ENCODE peak calls at places on chromosomes 16 and 17, in ten cellular contexts. One of them, this sample, is unnamed.

GRCh38 chr16:86356804-86357203 is 153.5 kb upstream of the FOXF1 start:
- DNase-seq in pancreas: no peak
- DNase-seq in right lobe of liver: no peak
- DNase-seq in colonic mucosa: no peak
- DNase-seq in uterus: no peak
- DNase-seq in adipocyte: no peak
- DNase-seq in cardiac muscle cell: no peak
- DNase-seq in IMR-90: no peak
- DNase-seq in WERI-Rb-1: no peak
- DNase-seq in lower lobe of right lung: no peak
- DNase-seq in this sample: no peak

GRCh38 chr17:7831233-7831632 is 2.8 kb upstream of the KDM6B start:
- DNase-seq in IMR-90: no peak
- DNase-seq in adipocyte: no peak
- DNase-seq in colonic mucosa: no peak
- DNase-seq in WERI-Rb-1: no peak
- DNase-seq in uterus: no peak
- DNase-seq in lower lobe of right lung: no peak
- DNase-seq in cardiac muscle cell: no peak
- DNase-seq in right lobe of liver: no peak
- DNase-seq in pancreas: no peak
- DNase-seq in this sample: no peak

GRCh38 chr16:85616608-85617311 is 3.6 kb downstream of the GSE1 start:
- DNase-seq in WERI-Rb-1: no peak
- DNase-seq in IMR-90: no peak
- DNase-seq in adipocyte: no peak
- DNase-seq in lower lobe of right lung: peak; percentile 81
- DNase-seq in pancreas: no peak
- DNase-seq in uterus: peak; percentile 46
- DNase-seq in right lobe of liver: peak; percentile 58
- DNase-seq in cardiac muscle cell: no peak
- DNase-seq in colonic mucosa: peak; percentile 42
- DNase-seq in this sample: no peak

GRCh38 chr17:71180801-71181385 is 939.9 kb upstream of the SOX9 start:
- DNase-seq in adipocyte: no peak
- DNase-seq in pancreas: no peak
- DNase-seq in lower lobe of right lung: no peak
- DNase-seq in cardiac muscle cell: peak; percentile 63
- DNase-seq in IMR-90: peak; percentile 52
- DNase-seq in WERI-Rb-1: no peak
- DNase-seq in uterus: peak; percentile 20
- DNase-seq in colonic mucosa: peak; percentile 70
- DNase-seq in right lobe of liver: no peak
- DNase-seq in this sample: no peak

GRCh38 chr16:2786061-2786825 is 1.1 kb downstream of the PRSS33 start:
- DNase-seq in adipocyte: no peak
- DNase-seq in lower lobe of right lung: peak; percentile 23
- DNase-seq in pancreas: no peak
- DNase-seq in right lobe of liver: no peak
- DNase-seq in uterus: no peak
- DNase-seq in WERI-Rb-1: no peak
- DNase-seq in IMR-90: no peak
- DNase-seq in cardiac muscle cell: no peak
- DNase-seq in colonic mucosa: no peak
- DNase-seq in this sample: no peak

GRCh38 chr16:6206080-6206479 is 1108.5 kb upstream of the EEF2KMT start:
- DNase-seq in cardiac muscle cell: no peak
- DNase-seq in IMR-90: no peak
- DNase-seq in right lobe of liver: no peak
- DNase-seq in colonic mucosa: peak; percentile 42
- DNase-seq in WERI-Rb-1: no peak
- DNase-seq in uterus: no peak
- DNase-seq in adipocyte: no peak
- DNase-seq in pancreas: no peak
- DNase-seq in lower lobe of right lung: peak; percentile 45
- DNase-seq in this sample: no peak

GRCh38 chr16:879986-880385 is 79.5 kb upstream of the GNG13 start:
- DNase-seq in colonic mucosa: no peak
- DNase-seq in cardiac muscle cell: no peak
- DNase-seq in adipocyte: no peak
- DNase-seq in lower lobe of right lung: peak; percentile 42
- DNase-seq in pancreas: no peak
- DNase-seq in uterus: no peak
- DNase-seq in IMR-90: no peak
- DNase-seq in right lobe of liver: no peak
- DNase-seq in WERI-Rb-1: no peak
- DNase-seq in this sample: no peak

GRCh38 chr17:19771971-19772630 is 24.0 kb upstream of the ALDH3A1 start:
- DNase-seq in uterus: no peak
- DNase-seq in pancreas: no peak
- DNase-seq in lower lobe of right lung: no peak
- DNase-seq in cardiac muscle cell: no peak
- DNase-seq in adipocyte: no peak
- DNase-seq in colonic mucosa: no peak
- DNase-seq in right lobe of liver: no peak
- DNase-seq in WERI-Rb-1: no peak
- DNase-seq in IMR-90: no peak
- DNase-seq in this sample: no peak

GRCh38 chr17:58630883-58631522 is 60.8 kb downstream of the TEX14 start:
- DNase-seq in pancreas: no peak
- DNase-seq in right lobe of liver: peak; percentile 24
- DNase-seq in colonic mucosa: peak; percentile 26
- DNase-seq in cardiac muscle cell: no peak
- DNase-seq in IMR-90: no peak
- DNase-seq in WERI-Rb-1: peak; percentile 84
- DNase-seq in lower lobe of right lung: peak; percentile 43
- DNase-seq in adipocyte: no peak
- DNase-seq in uterus: no peak
- DNase-seq in this sample: no peak

GRCh38 chr17:35748979-35749378 is 4.1 kb downstream of the GAS2L2 start:
- DNase-seq in colonic mucosa: no peak
- DNase-seq in lower lobe of right lung: no peak
- DNase-seq in uterus: no peak
- DNase-seq in pancreas: no peak
- DNase-seq in IMR-90: no peak
- DNase-seq in cardiac muscle cell: no peak
- DNase-seq in WERI-Rb-1: no peak
- DNase-seq in adipocyte: no peak
- DNase-seq in right lobe of liver: no peak
- DNase-seq in this sample: no peak

GRCh38 chr17:35752471-35752870 is 568 bp downstream of the GAS2L2 start:
- DNase-seq in pancreas: no peak
- DNase-seq in adipocyte: no peak
- DNase-seq in lower lobe of right lung: no peak
- DNase-seq in IMR-90: no peak
- DNase-seq in colonic mucosa: no peak
- DNase-seq in uterus: no peak
- DNase-seq in cardiac muscle cell: no peak
- DNase-seq in right lobe of liver: no peak
- DNase-seq in WERI-Rb-1: no peak
- DNase-seq in this sample: no peak

GRCh38 chr17:35749560-35750412 is 3.3 kb downstream of the GAS2L2 start:
- DNase-seq in colonic mucosa: no peak
- DNase-seq in pancreas: no peak
- DNase-seq in lower lobe of right lung: no peak
- DNase-seq in right lobe of liver: no peak
- DNase-seq in WERI-Rb-1: peak; percentile 29
- DNase-seq in adipocyte: peak; percentile 51
- DNase-seq in uterus: no peak
- DNase-seq in IMR-90: peak; percentile 20
- DNase-seq in cardiac muscle cell: peak; percentile 60
- DNase-seq in this sample: no peak

GRCh38 chr17:35748323-35748960 is 4.6 kb downstream of the GAS2L2 start:
- DNase-seq in right lobe of liver: peak; percentile 76
- DNase-seq in cardiac muscle cell: peak; percentile 26
- DNase-seq in pancreas: no peak
- DNase-seq in adipocyte: no peak
- DNase-seq in IMR-90: no peak
- DNase-seq in uterus: no peak
- DNase-seq in colonic mucosa: no peak
- DNase-seq in WERI-Rb-1: no peak
- DNase-seq in lower lobe of right lung: no peak
- DNase-seq in this sample: peak; percentile 20

DNA sequence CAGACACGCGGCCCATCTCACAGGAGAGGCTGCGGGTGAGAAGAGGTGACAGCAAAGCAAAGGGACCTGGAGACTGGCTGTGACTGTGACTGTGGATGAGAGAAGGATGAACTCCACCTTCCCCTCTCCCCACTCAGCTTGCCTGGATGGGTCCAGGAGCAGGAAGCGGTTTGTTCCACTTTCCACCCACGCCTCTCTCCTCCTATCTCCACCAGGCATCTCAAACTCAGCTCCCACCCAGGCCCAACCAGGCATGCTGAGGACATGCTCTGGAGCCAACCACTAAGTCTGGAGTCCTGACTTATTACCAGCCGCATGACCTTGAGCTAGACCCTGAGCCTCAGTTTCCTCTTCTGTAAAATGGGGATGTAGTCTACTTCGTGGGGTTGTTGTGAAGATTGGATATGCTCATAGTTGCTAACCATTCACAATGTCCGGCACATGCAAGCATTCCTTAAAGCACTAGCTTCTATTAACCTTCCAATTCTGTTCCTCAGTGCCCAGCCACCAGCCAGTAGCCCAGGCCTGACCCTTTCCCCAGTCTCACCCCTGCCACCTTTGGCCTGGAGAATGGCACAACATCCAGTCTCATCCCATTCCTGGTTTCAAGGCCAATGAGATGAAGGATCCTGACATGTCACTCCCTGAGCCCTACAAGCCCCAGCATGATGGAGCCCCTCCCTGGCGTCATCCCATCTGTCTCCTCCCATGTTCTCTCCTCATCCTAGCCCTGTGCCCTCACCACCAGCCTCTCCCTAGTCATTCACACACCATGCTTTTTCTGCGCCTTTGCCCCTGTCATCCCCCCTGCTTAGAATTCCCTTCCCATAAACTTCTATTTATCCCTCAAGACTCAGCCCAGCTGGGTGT is 2.3 kb downstream of the GAS2L2 start:
- DNase-seq in cardiac muscle cell: no peak
- DNase-seq in uterus: no peak
- DNase-seq in adipocyte: no peak
- DNase-seq in IMR-90: no peak
- DNase-seq in pancreas: no peak
- DNase-seq in WERI-Rb-1: no peak
- DNase-seq in right lobe of liver: no peak
- DNase-seq in lower lobe of right lung: no peak
- DNase-seq in colonic mucosa: no peak
- DNase-seq in this sample: no peak
- H3K27me3 ChIP-seq in cardiac muscle cell: no peaks in the 10 kb centered on the region
- H3K27me3 ChIP-seq in uterus: peaks cover 11% of the 10 kb centered on the region
- H3K27me3 ChIP-seq in adipocyte: peaks cover 43% of the 10 kb centered on the region
- H3K27me3 ChIP-seq in IMR-90: peaks cover 48% of the 10 kb centered on the region
- H3K27me3 ChIP-seq in pancreas: no peaks in the 10 kb centered on the region
- H3K27me3 ChIP-seq in WERI-Rb-1: no peaks in the 10 kb centered on the region
- H3K27me3 ChIP-seq in right lobe of liver: no peaks in the 10 kb centered on the region
- H3K27me3 ChIP-seq in lower lobe of right lung: peaks cover 36% of the 10 kb centered on the region
- H3K27me3 ChIP-seq in colonic mucosa: peaks cover 31% of the 10 kb centered on the region
- H3K27me3 ChIP-seq in this sample: peaks cover 28% of the 10 kb centered on the region

DNA sequence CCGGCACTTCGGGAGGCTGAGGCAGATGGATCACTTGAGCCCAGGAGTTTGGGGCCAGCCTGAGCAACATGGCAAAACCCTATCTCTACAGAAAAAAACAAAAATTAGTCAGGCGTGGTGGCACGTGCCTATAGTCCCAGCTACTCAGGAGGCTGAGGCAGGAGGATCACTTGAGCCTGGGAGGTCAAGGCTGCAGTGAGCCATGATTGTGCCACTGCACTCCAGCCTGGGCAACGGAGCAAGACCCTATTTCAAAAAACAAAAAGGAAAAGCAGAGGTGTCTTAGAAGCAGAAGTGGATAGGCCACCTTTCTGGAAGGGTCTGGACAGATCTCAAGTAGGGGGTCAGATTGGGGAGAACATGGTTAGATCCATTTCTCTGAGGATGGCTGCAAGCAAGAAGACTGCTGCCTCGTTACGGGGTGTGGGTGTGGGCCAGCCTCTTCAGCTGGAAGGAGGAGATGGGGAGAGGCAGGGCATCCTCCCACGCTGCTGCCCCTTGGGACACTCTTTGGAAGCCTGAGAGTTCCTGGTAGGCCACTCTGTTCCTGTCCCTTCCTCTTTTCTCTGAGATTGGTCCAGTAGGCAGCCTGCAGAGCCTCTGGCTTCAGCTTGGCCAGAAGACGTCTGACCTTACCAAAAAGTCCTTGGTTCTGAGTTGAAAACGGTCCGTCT is 208.0 kb downstream of the MSI2 start:
- DNase-seq in colonic mucosa: no peak
- DNase-seq in cardiac muscle cell: no peak
- DNase-seq in pancreas: no peak
- DNase-seq in IMR-90: no peak
- DNase-seq in lower lobe of right lung: no peak
- DNase-seq in WERI-Rb-1: no peak
- DNase-seq in uterus: no peak
- DNase-seq in adipocyte: no peak
- DNase-seq in right lobe of liver: no peak
- DNase-seq in this sample: no peak
- H3K36me3 ChIP-seq in colonic mucosa: no peaks in the 10 kb centered on the region
- H3K36me3 ChIP-seq in cardiac muscle cell: no peaks in the 10 kb centered on the region
- H3K36me3 ChIP-seq in pancreas: no peaks in the 10 kb centered on the region
- H3K36me3 ChIP-seq in IMR-90: no peaks in the 10 kb centered on the region
- H3K36me3 ChIP-seq in lower lobe of right lung: no peaks in the 10 kb centered on the region
- H3K36me3 ChIP-seq in WERI-Rb-1: peaks cover 17% of the 10 kb centered on the region
- H3K36me3 ChIP-seq in uterus: no peaks in the 10 kb centered on the region
- H3K36me3 ChIP-seq in adipocyte: no peaks in the 10 kb centered on the region
- H3K36me3 ChIP-seq in right lobe of liver: no peaks in the 10 kb centered on the region
- H3K36me3 ChIP-seq in this sample: no peaks in the 10 kb centered on the region

GRCh38 chr16:56181401-56181800 is 9.9 kb upstream of the GNAO1 start:
- DNase-seq in colonic mucosa: no peak
- DNase-seq in adipocyte: no peak
- DNase-seq in lower lobe of right lung: no peak
- DNase-seq in cardiac muscle cell: no peak
- DNase-seq in right lobe of liver: no peak
- DNase-seq in IMR-90: no peak
- DNase-seq in uterus: no peak
- DNase-seq in pancreas: no peak
- DNase-seq in WERI-Rb-1: no peak
- DNase-seq in this sample: no peak

DNA sequence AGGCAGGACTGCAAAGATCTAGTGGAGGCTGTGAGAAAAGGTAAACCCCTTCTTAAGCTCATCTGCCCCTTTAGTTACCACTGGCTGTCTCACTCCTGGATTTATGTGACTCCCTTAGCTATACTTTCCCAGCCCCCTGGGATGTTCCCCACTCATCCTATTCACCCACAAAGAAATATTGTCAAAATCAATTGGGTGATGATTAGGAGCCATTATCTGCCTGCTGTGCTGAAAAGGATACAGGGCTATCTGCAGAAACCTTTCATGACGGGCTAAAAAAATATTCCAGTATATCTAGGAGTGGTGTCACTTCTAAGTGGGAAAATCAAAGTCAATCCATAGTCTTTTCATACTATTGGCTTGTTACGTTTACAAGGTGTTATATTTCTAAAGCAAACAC is 8.0 kb upstream of the GNAO1 start:
- DNase-seq in uterus: no peak
- DNase-seq in WERI-Rb-1: no peak
- DNase-seq in adipocyte: no peak
- DNase-seq in lower lobe of right lung: no peak
- DNase-seq in pancreas: no peak
- DNase-seq in right lobe of liver: no peak
- DNase-seq in cardiac muscle cell: no peak
- DNase-seq in IMR-90: no peak
- DNase-seq in colonic mucosa: no peak
- DNase-seq in this sample: no peak
- H3K27me3 ChIP-seq in uterus: no peaks in the 10 kb centered on the region
- H3K27me3 ChIP-seq in WERI-Rb-1: no peaks in the 10 kb centered on the region
- H3K27me3 ChIP-seq in adipocyte: no peaks in the 10 kb centered on the region
- H3K27me3 ChIP-seq in lower lobe of right lung: no peaks in the 10 kb centered on the region
- H3K27me3 ChIP-seq in pancreas: no peaks in the 10 kb centered on the region
- H3K27me3 ChIP-seq in right lobe of liver: no peaks in the 10 kb centered on the region
- H3K27me3 ChIP-seq in cardiac muscle cell: peaks cover 22% of the 10 kb centered on the region
- H3K27me3 ChIP-seq in IMR-90: no peaks in the 10 kb centered on the region
- H3K27me3 ChIP-seq in colonic mucosa: no peaks in the 10 kb centered on the region
- H3K27me3 ChIP-seq in this sample: peaks cover 2% of the 10 kb centered on the region

GRCh38 chr17:39507511-39507910 is 46.2 kb downstream of the CDK12 start:
- DNase-seq in right lobe of liver: no peak
- DNase-seq in adipocyte: no peak
- DNase-seq in cardiac muscle cell: no peak
- DNase-seq in IMR-90: no peak
- DNase-seq in pancreas: no peak
- DNase-seq in uterus: no peak
- DNase-seq in colonic mucosa: no peak
- DNase-seq in lower lobe of right lung: no peak
- DNase-seq in WERI-Rb-1: no peak
- DNase-seq in this sample: no peak
- H3K36me3 ChIP-seq in right lobe of liver: peaks cover 48% of the 10 kb centered on the region
- H3K36me3 ChIP-seq in adipocyte: peaks cover 85% of the 10 kb centered on the region
- H3K36me3 ChIP-seq in cardiac muscle cell: peaks cover 60% of the 10 kb centered on the region
- H3K36me3 ChIP-seq in IMR-90: peaks cover 40% of the 10 kb centered on the region
- H3K36me3 ChIP-seq in pancreas: no peaks in the 10 kb centered on the region
- H3K36me3 ChIP-seq in uterus: no peaks in the 10 kb centered on the region
- H3K36me3 ChIP-seq in colonic mucosa: no peaks in the 10 kb centered on the region
- H3K36me3 ChIP-seq in lower lobe of right lung: peaks cover 99% of the 10 kb centered on the region
- H3K36me3 ChIP-seq in WERI-Rb-1: peaks cover 89% of the 10 kb centered on the region
- H3K36me3 ChIP-seq in this sample: peaks cover 17% of the 10 kb centered on the region

This sample was measured in endothelial cell of umbilical vein.